ENCODE peak calls at places on chromosomes 13 and 19, in eight cellular contexts. A is GDM1; R is ACHN; V is stimulated activated naive CD8-positive, alpha-beta T cell treated with anti-CD3 and anti-CD28 coated beads, Interleukin-15, amount 100 ng/mL, for 72 hours; F is stimulated activated CD4-positive, alpha-beta T cell treated with anti-CD3 and anti-CD28 coated beads, Interleukin-4, amount 100 ng/mL, for 48 hours; K is AG04449; H is activated CD8-positive, alpha-beta T cell treated with anti-CD3 and anti-CD28 coated beads, Interleukin-2, amount 10 ng/mL, durations not matched to agents 7 days and 5 days; J is Calu3. E is an unnamed sample.

GRCh38 chr19:30224689-30225606 is 147.2 kb upstream of the ZNF536 start:
- DNase-seq in A (no peak), R (no peak), V (peak), F (no peak), K (no peak), H (peak), J (no peak), E (no peak)

GRCh38 chr13:75704942-75705320 is 68.8 kb downstream of the LMO7 start:
- DNase-seq in A (no peak), R (no peak), V (no peak), F (no peak), K (no peak), H (no peak), J (peak), E (no peak)

GRCh38 chr19:51514866-51515481 is 13.4 kb upstream of the SIGLEC12 start:
- DNase-seq in A (peak), R (peak), V (peak), F (no peak), K (peak), H (peak), J (peak), E (peak)

GRCh38 chr13:113621046-113621445 is 36.5 kb downstream of the TFDP1 start:
- DNase-seq in A (no peak), R (no peak), V (no peak), F (no peak), K (no peak), H (no peak), J (no peak), E (no peak)

GRCh38 chr13:109145631-109146030 is 516.2 kb downstream of the MYO16 start:
- DNase-seq in A (peak), R (peak), V (no peak), F (no peak), K (no peak), H (peak), J (no peak), E (peak)

GRCh38 chr19:15213715-15214381 is 13.1 kb upstream of the NOTCH3 start:
- DNase-seq in A (no peak), R (no peak), V (no peak), F (no peak), K (no peak), H (no peak), J (no peak), E (no peak)

GRCh38 chr19:17240062-17240854 is 5.5 kb downstream of the NR2F6 start:
- DNase-seq in A (no peak), R (no peak), V (no peak), F (no peak), K (no peak), H (no peak), J (no peak), E (no peak)

GRCh38 chr13:59259416-59260000 is 904.2 kb downstream of the DIAPH3 start:
- DNase-seq in A (no peak), R (no peak), V (no peak), F (no peak), K (no peak), H (no peak), J (no peak), E (no peak)

GRCh38 chr19:16594131-16594586 is 21.9 kb upstream of the SLC35E1 start:
- DNase-seq in A (peak), R (no peak), V (peak), F (peak), K (no peak), H (peak), J (no peak), E (no peak)

GRCh38 chr13:46556380-46556779 is 3.4 kb downstream of the LRCH1 start:
- DNase-seq in A (no peak), R (no peak), V (no peak), F (no peak), K (no peak), H (no peak), J (no peak), E (no peak)

GRCh38 chr19:35048911-35049411 is 7.4 kb downstream of the HPN start:
- DNase-seq in A (no peak), R (no peak), V (no peak), F (no peak), K (no peak), H (no peak), J (no peak), E (no peak)

GRCh38 chr13:106110241-106110855 is 425.1 kb downstream of the EFNB2 start:
- DNase-seq in A (no peak), R (no peak), V (no peak), F (no peak), K (no peak), H (no peak), J (no peak), E (peak)

GRCh38 chr19:43789029-43789428 is 8.3 kb upstream of the KCNN4 start:
- DNase-seq in A (no peak), R (peak), V (no peak), F (no peak), K (no peak), H (peak), J (no peak), E (no peak)